ENCODE peak calls at places on chromosome 13, in six cellular contexts. E, H, W, K, V and P are unnamed samples.

GRCh38 chr13:98454389-98454881 is 122.5 kb downstream of the STK24 start:
- DNase-seq in E (no peak), H (no peak), W (peak; percentile 49), K (no peak), V (no peak), P (no peak)

GRCh38 chr13:101829484-101829883 is 377.0 kb downstream of the ITGBL1 start:
- DNase-seq in E (no peak), H (no peak), W (no peak), K (no peak), V (no peak), P (no peak)

GRCh38 chr13:111491021-111491420 is 170.6 kb downstream of the TEX29 start:
- DNase-seq in E (no peak), H (no peak), W (no peak), K (no peak), V (no peak), P (no peak)

GRCh38 chr13:37667631-37668161 is 69.1 kb upstream of the POSTN start:
- DNase-seq in E (no peak), H (no peak), W (no peak), K (no peak), V (no peak), P (no peak)

GRCh38 chr13:110541526-110541920 is 20.0 kb downstream of the RAB20 start:
- DNase-seq in E (no peak), H (no peak), W (no peak), K (no peak), V (no peak), P (no peak)

GRCh38 chr13:51801631-51802099 is 2.3 kb downstream of the DHRS12 start:
- DNase-seq in E (no peak), H (peak; percentile 88), W (peak; percentile 80), K (peak; percentile 81), V (peak; percentile 90), P (peak; percentile 50)

GRCh38 chr13:20006206-20006605 is 47.7 kb downstream of the ZMYM2 start:
- DNase-seq in E (no peak), H (no peak), W (no peak), K (no peak), V (no peak), P (no peak)

GRCh38 chr13:95392597-95392996 is 91.3 kb upstream of the ABCC4 start:
- DNase-seq in E (no peak), H (no peak), W (no peak), K (no peak), V (no peak), P (no peak)

GRCh38 chr13:40662866-40663265 is 3.6 kb downstream of the FOXO1 start:
- DNase-seq in E (peak; percentile 62), H (no peak), W (no peak), K (no peak), V (no peak), P (no peak)

GRCh38 chr13:38308736-38309135 is 40.9 kb upstream of the UFM1 start:
- DNase-seq in E (no peak), H (no peak), W (no peak), K (no peak), V (no peak), P (no peak)

GRCh38 chr13:102089177-102089576 is 312.7 kb downstream of the FGF14 start:
- DNase-seq in E (no peak), H (no peak), W (no peak), K (no peak), V (no peak), P (no peak)

GRCh38 chr13:33312150-33312908 is 26.8 kb upstream of the STARD13 start:
- DNase-seq in E (no peak), H (no peak), W (no peak), K (no peak), V (no peak), P (no peak)

GRCh38 chr13:50463662-50464061 is 379.8 kb downstream of the DLEU7 start:
- DNase-seq in E (no peak), H (no peak), W (no peak), K (no peak), V (no peak), P (no peak)

GRCh38 chr13:42266464-42266863 is 5.5 kb upstream of the AKAP11 start:
- DNase-seq in E (no peak), H (no peak), W (no peak), K (no peak), V (no peak), P (no peak)

GRCh38 chr13:80235559-80236296 is 105.2 kb downstream of the SPRY2 start:
- DNase-seq in E (no peak), H (no peak), W (no peak), K (no peak), V (no peak), P (no peak)

GRCh38 chr13:29707876-29708543 is 112.5 kb upstream of the SLC7A1 start:
- DNase-seq in E (peak; percentile 50), H (no peak), W (peak; percentile 15), K (no peak), V (no peak), P (no peak)

GRCh38 chr13:33236021-33236420 is 49.5 kb downstream of the STARD13 start:
- DNase-seq in E (no peak), H (no peak), W (no peak), K (no peak), V (no peak), P (no peak)

GRCh38 chr13:37597477-37597876 is 1.1 kb downstream of the POSTN start:
- DNase-seq in E (no peak), H (no peak), W (no peak), K (no peak), V (no peak), P (no peak)

GRCh38 chr13:29503041-29503837 is 92.2 kb downstream of the SLC7A1 start:
- DNase-seq in E (peak; percentile 7), H (no peak), W (no peak), K (no peak), V (no peak), P (no peak)

GRCh38 chr13:33321686-33322473 is 36.3 kb upstream of the STARD13 start:
- DNase-seq in E (no peak), H (no peak), W (no peak), K (no peak), V (no peak), P (no peak)

GRCh38 chr13:73482556-73482955 is 423.8 kb downstream of the KLF5 start:
- DNase-seq in E (no peak), H (no peak), W (no peak), K (no peak), V (no peak), P (no peak)

GRCh38 chr13:35470671-35471465 is 5.6 kb downstream of the MAB21L1 start:
- DNase-seq in E (no peak), H (no peak), W (peak; percentile 24), K (peak; percentile 62), V (no peak), P (peak; percentile 28)

GRCh38 chr13:84651288-84651687 is 769.0 kb upstream of the SLITRK1 start:
- DNase-seq in E (no peak), H (no peak), W (no peak), K (no peak), V (no peak), P (no peak)

GRCh38 chr13:110341445-110342247 is 34.6 kb downstream of the COL4A2 start:
- DNase-seq in E (peak; percentile 24), H (peak; percentile 55), W (peak; percentile 48), K (no peak), V (no peak), P (no peak)

GRCh38 chr13:24264976-24265375 is 44.4 kb upstream of the C1QTNF9 start:
- DNase-seq in E (peak; percentile 95), H (no peak), W (no peak), K (no peak), V (peak; percentile 75), P (no peak)

GRCh38 chr13:110436786-110437370 is 124.6 kb downstream of the RAB20 start:
- DNase-seq in E (no peak), H (no peak), W (no peak), K (no peak), V (no peak), P (no peak)

GRCh38 chr13:112626124-112626523 is 38.2 kb upstream of the TUBGCP3 start:
- DNase-seq in E (no peak), H (no peak), W (no peak), K (no peak), V (no peak), P (no peak)

GRCh38 chr13:40340368-40341085 is 325.9 kb downstream of the FOXO1 start:
- DNase-seq in E (no peak), H (no peak), W (no peak), K (no peak), V (no peak), P (no peak)

GRCh38 chr13:78881746-78882145 is 222.8 kb upstream of the OBI1 start:
- DNase-seq in E (no peak), H (no peak), W (no peak), K (no peak), V (no peak), P (no peak)

GRCh38 chr13:42878721-42879120 is 97.3 kb downstream of the FAM216B start:
- DNase-seq in E (no peak), H (no peak), W (no peak), K (no peak), V (no peak), P (no peak)

GRCh38 chr13:77480071-77480470 is 55.4 kb upstream of the SCEL start:
- DNase-seq in E (no peak), H (no peak), W (no peak), K (no peak), V (no peak), P (no peak)

DNA sequence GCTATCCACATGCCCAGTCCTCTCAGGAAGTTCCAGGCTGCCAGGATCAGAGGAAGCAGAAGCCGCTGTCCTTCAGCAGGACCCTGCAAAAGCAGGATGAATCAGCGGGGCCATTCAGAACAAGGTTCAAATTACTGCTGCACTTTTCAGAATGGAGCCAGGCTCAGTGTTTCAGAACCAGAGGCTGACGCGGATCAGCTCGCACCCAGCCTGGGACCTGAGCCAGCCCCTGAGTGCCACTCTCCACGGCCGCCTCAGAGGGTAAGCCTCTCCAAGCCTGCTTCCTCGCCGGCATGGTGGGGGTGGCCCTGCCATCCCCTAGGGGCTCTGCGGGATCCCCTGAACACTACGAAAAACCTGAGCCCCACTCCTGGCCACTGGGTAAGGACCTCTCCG is 24.7 kb downstream of the RASA3 start:
- DNase-seq in E (no peak), H (peak; percentile 17), W (no peak), K (peak; percentile 60), V (peak; percentile 49), P (no peak)
- H3K4me1 ChIP-seq in E (peaks cover 84% of the 10 kb centered on the region), H (no peaks in the 10 kb centered on the region), W (no peaks in the 10 kb centered on the region), K (peaks cover 36% of the 10 kb centered on the region), V (peaks cover 38% of the 10 kb centered on the region), P (peaks cover 63% of the 10 kb centered on the region)

GRCh38 chr13:109275848-109276247 is 510.5 kb downstream of the IRS2 start:
- DNase-seq in E (no peak), H (no peak), W (no peak), K (no peak), V (no peak), P (no peak)
- H3K27ac ChIP-seq in E (no peak overlapping the region), H (no peak overlapping the region), W (no peak overlapping the region), K (no peak overlapping the region), V (no peak overlapping the region), P (no peak overlapping the region)

GRCh38 chr13:44232729-44233128 is 140.9 kb upstream of the SERP2 start:
- DNase-seq in E (no peak), H (no peak), W (no peak), K (no peak), V (no peak), P (no peak)
- H3K4me1 ChIP-seq in E (no peaks in the 10 kb centered on the region), H (peaks cover 37% of the 10 kb centered on the region), W (peaks cover 17% of the 10 kb centered on the region), K (peaks cover 30% of the 10 kb centered on the region), V (peaks cover 43% of the 10 kb centered on the region), P (peaks cover 45% of the 10 kb centered on the region)

DNA sequence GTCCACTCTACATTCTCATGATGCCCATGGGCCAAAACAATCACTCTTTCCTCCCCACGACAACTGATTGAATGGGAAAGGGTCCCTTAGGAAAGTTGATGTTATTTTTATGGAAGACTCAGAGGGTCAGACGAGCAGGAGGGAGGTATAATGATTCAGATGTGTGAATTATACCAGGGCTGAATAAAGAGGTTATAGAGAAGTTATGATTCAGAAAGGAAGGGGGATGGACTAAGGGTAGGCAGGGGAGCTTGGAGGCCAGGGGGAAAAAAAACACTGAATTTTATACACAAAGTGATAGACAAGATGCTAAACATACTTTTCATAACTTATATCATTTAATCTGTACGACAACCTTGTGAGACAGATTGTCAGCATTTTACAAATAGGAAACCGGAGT is 52.6 kb downstream of the RUBCNL start:
- DNase-seq in E (no peak), H (no peak), W (no peak), K (no peak), V (no peak), P (no peak)
- H3K27ac ChIP-seq in E (no peak overlapping the region), H (no peak overlapping the region), W (no peak overlapping the region), K (no peak overlapping the region), V (no peak overlapping the region), P (no peak overlapping the region)